ENCODE peak calls at places on chromosomes 16 and 17, in five cellular contexts. Z is HepG2, W is HEK293T, S is K562, J is GM12878. L is an unnamed sample.

GRCh38 chr17:81690549-81690948 is 6.7 kb downstream of the HGS start:
- DNase-seq in Z (no peak), W (no peak), S (no peak), J (no peak), L (no peak)

GRCh38 chr17:55674107-55674506 is 48.6 kb downstream of the TMEM100 start:
- DNase-seq in Z (no peak), W (no peak), S (no peak), J (no peak), L (no peak)

GRCh38 chr17:67531291-67531690 is 154.2 kb downstream of the PITPNC1 start:
- DNase-seq in Z (no peak), W (no peak), S (no peak), J (no peak), L (peak; percentile 50)

GRCh38 chr17:29107933-29108805 is 65.2 kb downstream of the PIPOX start:
- DNase-seq in Z (peak; percentile 25), W (no peak), S (no peak), J (no peak), L (peak; percentile 86)

GRCh38 chr17:75244133-75244866 is 17.1 kb downstream of the GGA3 start:
- DNase-seq in Z (no peak), W (no peak), S (no peak), J (no peak), L (no peak)

GRCh38 chr17:58356231-58356630 is 4.2 kb upstream of the SUPT4H1 start:
- DNase-seq in Z (no peak), W (no peak), S (no peak), J (no peak), L (no peak)

GRCh38 chr16:57591086-57591869 is 37.2 kb upstream of the ADGRG1 start:
- DNase-seq in Z (peak; percentile 80), W (peak; percentile 84), S (peak; percentile 85), J (no peak), L (peak; percentile 81)

GRCh38 chr16:78317871-78318270 is 218.4 kb downstream of the WWOX start:
- DNase-seq in Z (no peak), W (no peak), S (no peak), J (no peak), L (no peak)

GRCh38 chr17:49404371-49404770 is 10.3 kb downstream of the PHB1 start:
- DNase-seq in Z (no peak), W (no peak), S (no peak), J (no peak), L (no peak)

GRCh38 chr17:12591336-12591735 is 74.4 kb upstream of the MYOCD start:
- DNase-seq in Z (no peak), W (no peak), S (no peak), J (no peak), L (no peak)

GRCh38 chr16:85173077-85173980 is 61.1 kb upstream of the CIBAR2 start:
- DNase-seq in Z (no peak), W (no peak), S (peak; percentile 76), J (no peak), L (peak; percentile 87)

GRCh38 chr17:57557793-57558681 is 187.1 kb downstream of the CCDC182 start:
- DNase-seq in Z (no peak), W (no peak), S (no peak), J (no peak), L (no peak)

GRCh38 chr17:76179496-76180467 is 38.7 kb upstream of the FOXJ1 start:
- DNase-seq in Z (no peak), W (no peak), S (peak; percentile 49), J (peak; percentile 46), L (no peak)

GRCh38 chr17:61400058-61400785 is 579 bp downstream of the TBX2 start:
- DNase-seq in Z (no peak), W (peak; percentile 58), S (no peak), J (no peak), L (peak; percentile 85)

GRCh38 chr16:73213761-73214480 is 166.0 kb upstream of the ZFHX3 start:
- DNase-seq in Z (no peak), W (no peak), S (no peak), J (no peak), L (no peak)

GRCh38 chr16:81516478-81517149 is 72.0 kb downstream of the CMIP start:
- DNase-seq in Z (no peak), W (no peak), S (no peak), J (no peak), L (peak; percentile 84)

GRCh38 chr16:49515016-49515415 is 141.4 kb downstream of the C16orf78 start:
- DNase-seq in Z (no peak), W (no peak), S (no peak), J (no peak), L (no peak)

GRCh38 chr16:30886145-30886544 is 7.7 kb downstream of the BCL7C start:
- DNase-seq in Z (no peak), W (no peak), S (no peak), J (no peak), L (no peak)

GRCh38 chr16:71709231-71709781 is 15.2 kb downstream of the PHLPP2 start:
- DNase-seq in Z (no peak), W (no peak), S (peak; percentile 17), J (no peak), L (no peak)

GRCh38 chr16:31090540-31090939 is 1.8 kb upstream of the PRSS53 start:
- DNase-seq in Z (no peak), W (no peak), S (no peak), J (no peak), L (no peak)

GRCh38 chr16:69814561-69814960 is 52.4 kb downstream of the WWP2 start:
- DNase-seq in Z (peak; percentile 62), W (no peak), S (no peak), J (no peak), L (no peak)

GRCh38 chr17:42520540-42520951 is 15.5 kb upstream of the NAGLU start:
- DNase-seq in Z (peak; percentile 55), W (no peak), S (peak; percentile 57), J (no peak), L (no peak)

GRCh38 chr17:42518755-42519545 is 17.1 kb upstream of the NAGLU start:
- DNase-seq in Z (peak; percentile 63), W (no peak), S (peak; percentile 78), J (no peak), L (no peak)

GRCh38 chr17:42517516-42517915 is 18.5 kb upstream of the NAGLU start:
- DNase-seq in Z (peak; percentile 80), W (peak; percentile 88), S (peak; percentile 94), J (no peak), L (peak; percentile 87)

GRCh38 chr17:42519546-42520444 is 16.2 kb upstream of the NAGLU start:
- DNase-seq in Z (peak; percentile 90), W (no peak), S (no peak), J (no peak), L (no peak)

DNA sequence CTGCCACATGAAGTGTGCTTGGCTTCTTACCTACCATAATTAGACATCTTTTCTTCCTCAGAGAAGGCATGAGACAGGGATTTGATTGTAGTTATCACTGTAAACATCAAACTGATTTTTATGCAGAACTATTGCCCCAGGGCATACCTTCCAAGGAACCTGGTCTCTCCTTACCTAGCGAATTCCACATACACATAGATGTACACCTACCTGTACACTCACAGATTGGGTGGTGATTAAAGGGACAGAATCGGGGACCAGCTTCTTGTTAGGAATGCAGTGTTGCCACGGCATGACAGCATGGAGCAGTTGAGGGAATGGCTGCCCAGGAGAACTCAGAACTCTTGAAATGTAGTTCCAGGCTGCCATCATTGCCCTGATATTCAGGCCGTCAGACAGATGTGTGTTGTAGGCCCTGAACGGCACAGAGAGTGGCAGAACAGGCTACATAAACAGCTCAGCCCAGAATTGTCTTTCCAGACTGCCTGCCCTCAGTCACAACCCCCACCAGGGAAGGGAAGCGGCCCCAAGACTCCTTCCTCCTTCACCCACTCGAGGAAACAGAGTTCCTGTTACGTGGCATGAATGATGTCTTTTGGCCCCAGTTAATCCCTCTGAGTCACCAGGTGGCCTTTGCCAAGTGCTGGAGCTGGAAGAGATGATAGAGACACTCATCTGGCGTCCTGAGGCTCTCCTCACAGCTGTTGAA is 17.8 kb upstream of the NAGLU start:
- DNase-seq in Z (no peak), W (no peak), S (peak; percentile 40), J (no peak), L (no peak)
- TF ChIP-seq FOXM1 in Z (no peak), W (no peak), S (no peak), J (no peak), L (peak; percentile 34)

GRCh38 chr17:63751806-63752205 is 10.2 kb upstream of the STRADA start:
- DNase-seq in Z (no peak), W (no peak), S (no peak), J (no peak), L (no peak)

GRCh38 chr17:63754046-63754445 is 12.4 kb upstream of the STRADA start:
- DNase-seq in Z (no peak), W (no peak), S (no peak), J (no peak), L (no peak)

GRCh38 chr17:63752707-63753106 is 11.1 kb upstream of the STRADA start:
- DNase-seq in Z (no peak), W (no peak), S (no peak), J (no peak), L (no peak)

GRCh38 chr17:63758428-63758827 is 15.0 kb downstream of the CCDC47 start:
- DNase-seq in Z (no peak), W (no peak), S (no peak), J (no peak), L (no peak)

DNA sequence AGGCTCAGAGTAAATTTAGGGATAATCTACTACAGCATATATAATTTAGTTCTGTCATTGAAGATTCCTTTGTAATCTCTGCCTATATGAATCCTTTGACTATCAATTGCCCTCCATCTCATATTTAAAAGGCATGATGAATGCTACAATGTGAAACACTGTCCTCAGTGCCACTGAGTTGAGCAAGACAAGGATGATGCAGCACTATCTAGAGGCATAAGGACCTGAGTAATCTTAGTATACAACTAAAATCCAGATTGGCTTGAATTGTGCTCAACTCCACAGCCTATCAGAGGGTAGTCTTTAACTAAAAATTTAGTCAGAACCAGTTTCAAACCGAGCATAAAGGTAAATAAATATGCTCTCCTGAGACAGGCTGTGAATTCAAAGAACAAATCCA is 11.6 kb upstream of the STRADA start:
- DNase-seq in Z (no peak), W (no peak), S (no peak), J (no peak), L (no peak)
- TF ChIP-seq FOXM1 in Z (no peak), W (no peak), S (no peak), J (no peak), L (no peak)

DNA sequence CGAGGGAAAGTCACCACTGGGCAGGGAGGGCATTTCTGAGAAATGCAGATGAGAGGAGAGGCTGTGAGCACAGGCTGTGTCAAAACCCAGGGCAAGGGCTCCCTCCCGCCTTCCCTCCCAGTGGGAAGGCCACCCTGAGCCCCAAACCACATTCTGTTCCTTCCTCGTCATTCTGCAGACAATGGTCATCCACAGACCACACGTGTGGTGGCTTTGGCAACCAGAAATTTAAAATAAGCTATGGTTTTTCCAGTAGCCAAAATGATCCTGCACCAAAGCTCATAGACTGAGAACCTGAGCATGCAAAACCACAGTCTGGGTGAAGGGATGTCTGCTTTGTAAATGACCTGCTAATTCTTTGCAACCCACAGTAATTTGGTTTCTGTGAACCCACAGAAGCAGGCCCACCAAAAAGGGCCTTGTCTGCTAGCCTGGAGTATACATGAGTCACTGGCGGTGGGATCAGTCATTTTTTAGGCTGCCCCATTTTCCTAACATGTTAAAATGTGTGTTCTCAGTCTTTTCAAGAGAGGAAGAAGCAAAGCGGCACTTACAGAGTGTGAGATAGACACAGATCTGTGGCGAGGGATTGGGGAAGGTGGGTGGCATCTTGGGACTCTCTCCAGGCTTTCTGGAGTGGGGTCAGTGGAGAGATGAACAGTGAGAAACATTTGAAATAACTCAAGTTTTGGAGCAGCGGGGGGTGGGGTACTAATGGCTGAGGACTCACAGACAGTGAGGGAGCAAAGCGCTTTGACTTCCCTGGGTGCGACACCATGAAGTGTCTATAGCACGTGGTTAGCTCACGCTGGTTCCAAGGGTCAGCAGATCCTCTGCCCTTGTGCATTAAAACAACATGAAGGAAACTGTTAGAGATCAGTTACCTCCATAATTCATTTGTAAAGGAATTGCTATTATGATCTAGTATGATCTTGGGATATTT is 20.5 kb downstream of the GRB7 start:
- DNase-seq in Z (no peak), W (no peak), S (no peak), J (peak; percentile 90), L (no peak)
- TF ChIP-seq FOXM1 in Z (no peak), W (no peak), S (no peak), J (peak; percentile 89), L (no peak)

GRCh38 chr16:66931665-66932064 is 2.5 kb downstream of the CIAO2B start:
- DNase-seq in Z (no peak), W (no peak), S (no peak), J (no peak), L (no peak)
- TF ChIP-seq FOXM1 in Z (no peak), W (no peak), S (no peak), J (no peak), L (no peak)

L was measured in SK-N-SH.